ENCODE peak calls at places on chromosomes 3 and 15, in eight cellular contexts. P is HepG2, D is heart left ventricle, K is HCT116, F is A549, T is upper lobe of left lung, O is right lobe of liver, G is IMR-90. H is an unnamed sample.

GRCh38 chr3:57890874-57891273 is 117.3 kb upstream of the FLNB start:
- ATAC-seq in P (no peak), D (peak; percentile 73), K (no peak), F (no peak), T (no peak), O (no peak), G (no peak), H (peak; percentile 80)

GRCh38 chr3:141083831-141084624 is 32.9 kb downstream of the SPSB4 start:
- ATAC-seq in P (no peak), D (peak; percentile 61), K (no peak), F (no peak), T (no peak), O (no peak), G (no peak), H (no peak)

GRCh38 chr15:23574742-23575141 is 9.3 kb downstream of the MKRN3 start:
- ATAC-seq in P (peak; percentile 92), D (no peak), K (peak; percentile 74), F (no peak), T (peak; percentile 40), O (no peak), G (no peak), H (no peak)

GRCh38 chr15:80474751-80475295 is 70.6 kb downstream of the ARNT2 start:
- ATAC-seq in P (no peak), D (no peak), K (no peak), F (no peak), T (no peak), O (no peak), G (peak; percentile 20), H (no peak)

GRCh38 chr15:59294961-59295741 is 77.5 kb downstream of the MYO1E start:
- ATAC-seq in P (no peak), D (peak; percentile 64), K (peak; percentile 66), F (peak; percentile 63), T (no peak), O (peak; percentile 7), G (peak; percentile 79), H (peak; percentile 42)

GRCh38 chr3:18666655-18667054 is 241.5 kb upstream of the SATB1 start:
- ATAC-seq in P (no peak), D (no peak), K (no peak), F (no peak), T (no peak), O (no peak), G (no peak), H (no peak)

GRCh38 chr3:119893769-119894168 is 111.9 kb downstream of the NR1I2 start:
- ATAC-seq in P (no peak), D (no peak), K (no peak), F (peak; percentile 10), T (no peak), O (no peak), G (no peak), H (no peak)

GRCh38 chr3:16433701-16434151 is 79.8 kb downstream of the RFTN1 start:
- ATAC-seq in P (no peak), D (no peak), K (no peak), F (no peak), T (peak; percentile 53), O (no peak), G (no peak), H (no peak)

GRCh38 chr3:20080956-20081554 is 40.8 kb downstream of the KAT2B start:
- ATAC-seq in P (peak; percentile 100), D (peak; percentile 99), K (no peak), F (peak; percentile 24), T (peak; percentile 79), O (peak; percentile 99), G (no peak), H (peak; percentile 83)

GRCh38 chr15:92082217-92082843 is 228.8 kb downstream of the SLCO3A1 start:
- ATAC-seq in P (peak; percentile 68), D (peak; percentile 71), K (peak; percentile 79), F (peak; percentile 77), T (peak; percentile 56), O (peak; percentile 81), G (peak; percentile 93), H (peak; percentile 77)

GRCh38 chr3:5456199-5456598 is 268.7 kb downstream of the EDEM1 start:
- ATAC-seq in P (no peak), D (no peak), K (no peak), F (no peak), T (no peak), O (no peak), G (no peak), H (no peak)

GRCh38 chr3:194364652-194365434 is 4.7 kb downstream of the LRRC15 start:
- ATAC-seq in P (no peak), D (peak; percentile 52), K (no peak), F (no peak), T (peak; percentile 42), O (peak; percentile 75), G (peak; percentile 76), H (peak; percentile 22)

DNA sequence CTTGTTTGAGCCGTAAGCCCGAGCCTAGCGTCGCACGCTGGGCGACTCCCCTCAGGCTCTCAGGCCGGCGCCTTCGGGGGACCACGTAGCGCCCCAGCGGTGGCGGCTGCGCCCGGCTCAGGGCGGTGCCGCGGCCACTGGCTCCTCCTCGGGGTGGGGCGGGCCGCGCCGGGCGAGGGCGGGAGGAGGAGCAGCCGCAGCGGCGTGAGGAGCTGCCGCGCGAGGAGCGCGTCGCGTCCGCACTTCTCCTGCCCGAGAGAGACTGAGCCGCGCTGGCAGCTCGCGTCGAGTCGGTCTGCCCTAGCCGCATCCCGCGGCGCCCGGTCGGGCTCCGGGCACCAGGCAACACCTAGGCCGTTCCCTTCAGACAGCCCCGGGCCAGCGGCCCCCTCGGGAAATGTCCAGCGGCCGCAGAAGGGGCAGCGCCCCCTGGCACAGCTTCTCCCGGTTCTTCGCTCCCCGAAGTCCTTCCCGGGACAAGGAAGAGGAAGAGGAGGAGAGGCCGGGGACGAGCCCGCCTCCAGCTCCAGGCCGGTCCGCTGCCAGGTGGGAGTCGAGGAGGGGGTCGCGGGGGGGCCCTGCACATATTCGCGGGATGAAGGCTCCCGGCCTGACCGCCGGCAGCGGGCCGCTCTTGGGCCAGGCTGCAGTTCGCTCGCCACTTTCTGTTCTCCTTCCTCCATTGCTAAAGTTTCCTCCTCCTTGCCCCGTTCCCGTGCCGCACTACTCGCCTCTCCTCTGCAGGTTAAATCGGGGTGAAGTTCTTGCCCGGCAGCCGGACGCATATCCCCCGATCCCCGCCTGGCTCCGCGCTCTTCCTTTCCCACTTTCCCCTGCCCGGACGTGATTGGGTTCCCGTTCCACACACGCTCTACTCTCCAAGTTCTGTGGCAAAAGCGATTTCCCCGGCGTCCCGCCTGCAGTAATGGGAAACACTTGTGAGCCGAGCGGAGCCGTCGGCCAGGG is at the start of gene CRYBG3:
- ATAC-seq in P (peak; percentile 98), D (peak; percentile 96), K (peak; percentile 99), F (peak; percentile 97), T (peak; percentile 98), O (peak; percentile 98), G (peak; percentile 98), H (peak; percentile 97)
- TF ChIP-seq POLR2A in P (peak; percentile 86), D (peak; percentile 39), K (no peak), F (peak; percentile 98), T (no peak), O (peak; percentile 80), G (peak; percentile 81), H (peak; percentile 85)

DNA sequence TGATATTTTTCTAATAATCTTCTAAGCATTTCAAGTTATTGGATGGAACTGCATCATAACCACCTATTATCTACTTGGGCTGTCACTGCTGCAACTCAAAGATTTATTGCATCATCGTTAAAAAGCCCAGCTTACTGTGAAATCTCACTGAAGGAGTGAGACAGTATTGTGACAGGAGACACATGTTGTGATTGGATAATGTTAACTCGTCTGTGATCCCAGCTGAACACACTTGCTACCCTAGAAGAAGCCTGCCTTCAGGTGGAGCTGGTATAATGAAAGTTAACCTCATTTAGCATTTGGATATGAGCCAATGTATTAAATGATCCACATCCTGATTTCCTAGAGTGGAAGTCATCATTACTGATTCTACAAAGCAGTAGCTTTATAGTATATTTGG is 138.1 kb downstream of the MAP2K5 start:
- ATAC-seq in P (no peak), D (no peak), K (no peak), F (no peak), T (no peak), O (no peak), G (no peak), H (no peak)
- TF ChIP-seq CTCF in P (no peak), D (no peak), K (no peak), F (no peak), T (no peak), O (no peak), G (no peak), H (no peak)

GRCh38 chr15:75156306-75157215 is 45.1 kb upstream of the C15orf39 start:
- ATAC-seq in P (no peak), D (no peak), K (no peak), F (no peak), T (no peak), O (no peak), G (no peak), H (no peak)
- TF ChIP-seq POLR2A in P (no peak), D (no peak), K (no peak), F (no peak), T (no peak), O (no peak), G (no peak), H (no peak)

GRCh38 chr3:29644261-29644660 is 363.4 kb downstream of the RBMS3 start:
- ATAC-seq in P (no peak), D (peak; percentile 41), K (no peak), F (no peak), T (no peak), O (no peak), G (no peak), H (no peak)
- TF ChIP-seq CTCF in P (no peak), D (no peak), K (no peak), F (no peak), T (no peak), O (no peak), G (no peak), H (no peak)

GRCh38 chr15:40410476-40410875 is 4.9 kb downstream of the IVD start:
- ATAC-seq in P (no peak), D (no peak), K (no peak), F (no peak), T (no peak), O (no peak), G (no peak), H (no peak)

GRCh38 chr15:40407343-40407990 is 1.9 kb downstream of the IVD start:
- ATAC-seq in P (no peak), D (no peak), K (no peak), F (no peak), T (no peak), O (no peak), G (no peak), H (no peak)

GRCh38 chr15:40409366-40409765 is 3.8 kb downstream of the IVD start:
- ATAC-seq in P (no peak), D (no peak), K (no peak), F (no peak), T (no peak), O (no peak), G (no peak), H (no peak)

GRCh38 chr15:40405501-40406381 is at the start of gene IVD:
- ATAC-seq in P (peak; percentile 99), D (peak; percentile 100), K (peak; percentile 99), F (peak; percentile 99), T (peak; percentile 99), O (peak; percentile 98), G (peak; percentile 100), H (peak; percentile 100)
- TF ChIP-seq POLR2A in P (peak; percentile 96), D (no peak), K (peak; percentile 65), F (peak; percentile 49), T (no peak), O (peak; percentile 84), G (peak; percentile 59), H (peak; percentile 65)